ENCODE peak calls at places on chromosomes 11 and 22, in nine cellular contexts. V is stomach, N is GM12891, A is HL-60, D is GM23338, H is prostate gland, Z is Panc1, Y is breast epithelium, U is HCT116. S is an unnamed sample.

GRCh38 chr11:111541209-111542061 is 915 bp downstream of the LAYN start:
- DNase-seq in Y (peak), U (no peak), N (no peak), Z (no peak), D (peak), H (peak), V (no peak), A (no peak), S (no peak)

GRCh38 chr22:26995222-26995621 is 337.8 kb downstream of the MIAT start:
- DNase-seq in U (no peak), H (no peak), A (no peak), Y (no peak), V (no peak), D (no peak), Z (no peak), N (no peak), S (no peak)

GRCh38 chr11:36326524-36327419 is 30.7 kb downstream of the PRR5L start:
- DNase-seq in N (peak), Z (no peak), H (no peak), U (no peak), D (peak), Y (no peak), V (no peak), A (no peak), S (no peak)

GRCh38 chr11:17369094-17369493 is 17.5 kb downstream of the NCR3LG1 start:
- DNase-seq in N (no peak), V (no peak), H (no peak), U (no peak), A (no peak), Y (no peak), Z (no peak), D (no peak), S (no peak)

GRCh38 chr22:29163808-29164207 is 41.9 kb upstream of the EMID1 start:
- DNase-seq in A (no peak), V (no peak), H (no peak), N (no peak), D (no peak), Z (no peak), U (no peak), Y (no peak), S (no peak)

GRCh38 chr11:36452231-36452630 is 57.8 kb downstream of the TRAF6 start:
- DNase-seq in N (no peak), U (no peak), H (no peak), D (no peak), V (no peak), A (peak), Y (no peak), Z (no peak), S (no peak)

GRCh38 chr11:104095791-104096190 is 59.4 kb downstream of the DDI1 start:
- DNase-seq in V (no peak), D (no peak), Z (no peak), U (no peak), Y (no peak), N (no peak), A (no peak), H (no peak), S (no peak)

GRCh38 chr11:1498262-1498661 is 11.7 kb upstream of the MOB2 start:
- DNase-seq in A (no peak), H (no peak), Y (peak), V (no peak), Z (no peak), N (no peak), D (no peak), U (no peak), S (no peak)

GRCh38 chr11:1036303-1036923 is at the start of gene MUC6:
- DNase-seq in Y (no peak), U (no peak), H (no peak), A (no peak), V (peak), Z (no peak), D (peak), N (no peak), S (no peak)

GRCh38 chr22:40193429-40194421 is 16.0 kb downstream of the TNRC6B start:
- DNase-seq in D (peak), N (no peak), V (no peak), Y (no peak), Z (no peak), H (no peak), A (no peak), U (no peak), S (no peak)

GRCh38 chr11:94473177-94473799 is 20.4 kb downstream of the MRE11 start:
- DNase-seq in A (peak), D (peak), N (no peak), V (no peak), Z (no peak), U (no peak), Y (no peak), H (no peak), S (no peak)

GRCh38 chr11:59802639-59803176 is 7.9 kb downstream of the MRPL16 start:
- DNase-seq in Z (peak), A (peak), H (peak), U (peak), V (no peak), N (no peak), Y (no peak), D (peak), S (no peak)

GRCh38 chr11:96116341-96116740 is 192.4 kb upstream of the MTMR2 start:
- DNase-seq in D (no peak), A (no peak), V (no peak), H (no peak), N (no peak), Z (no peak), Y (no peak), U (no peak), S (no peak)

GRCh38 chr11:32448232-32448631 is 12.9 kb upstream of the WT1 start:
- DNase-seq in Z (no peak), H (no peak), N (no peak), V (peak), A (peak), U (peak), D (peak), Y (no peak), S (no peak)

GRCh38 chr22:29827091-29827490 is 11.0 kb downstream of the ASCC2 start:
- DNase-seq in Y (no peak), D (no peak), N (no peak), V (no peak), Z (no peak), A (no peak), H (no peak), U (no peak), S (no peak)

GRCh38 chr22:22702159-22702873 is 57.9 kb downstream of the GGTLC2 start:
- DNase-seq in V (no peak), D (peak), N (no peak), Y (no peak), H (no peak), A (no peak), U (no peak), Z (no peak), S (no peak)

GRCh38 chr22:27799334-27800249 is 2.0 kb downstream of the MN1 start:
- DNase-seq in U (no peak), A (no peak), D (no peak), Y (no peak), N (no peak), Z (no peak), V (peak), H (no peak), S (no peak)

GRCh38 chr22:45271667-45272188 is 13.0 kb upstream of the UPK3A start:
- DNase-seq in Y (no peak), N (no peak), V (peak), U (no peak), D (no peak), H (no peak), A (peak), Z (no peak), S (no peak)

GRCh38 chr11:3950996-3951662 is 95.7 kb downstream of the STIM1 start:
- DNase-seq in Z (no peak), V (no peak), D (peak), N (no peak), A (no peak), Y (no peak), U (no peak), H (no peak), S (no peak)

GRCh38 chr11:134677338-134677948 is 265.4 kb upstream of the B3GAT1 start:
- DNase-seq in Y (no peak), Z (no peak), N (no peak), V (no peak), A (no peak), H (peak), U (no peak), D (no peak), S (no peak)

GRCh38 chr11:841981-842369 is 354 bp downstream of the POLR2L start:
- DNase-seq in A (no peak), U (no peak), Z (no peak), H (no peak), Y (no peak), N (no peak), D (no peak), V (no peak), S (no peak)

GRCh38 chr11:60095477-60096120 is 7.1 kb downstream of the MS4A2 start:
- DNase-seq in N (no peak), Z (no peak), H (no peak), U (no peak), V (no peak), A (no peak), Y (no peak), D (no peak), S (no peak)

GRCh38 chr11:65947603-65948125 is 2.4 kb downstream of the TSGA10IP start:
- DNase-seq in D (no peak), Y (no peak), N (no peak), V (no peak), Z (no peak), A (no peak), H (no peak), U (no peak), S (no peak)

GRCh38 chr11:19536131-19536530 is 176.5 kb upstream of the NAV2 start:
- DNase-seq in V (no peak), H (no peak), D (no peak), A (no peak), Y (no peak), U (no peak), Z (no peak), N (no peak), S (no peak)

GRCh38 chr11:12411806-12412727 is 34.7 kb downstream of the PARVA start:
- DNase-seq in D (peak), N (peak), U (peak), A (peak), Z (no peak), H (no peak), V (peak), Y (no peak), S (peak)

GRCh38 chr22:41401781-41402648 is 20.3 kb downstream of the TEF start:
- DNase-seq in A (no peak), Y (no peak), V (peak), U (no peak), H (peak), Z (no peak), N (no peak), D (no peak), S (no peak)

GRCh38 chr22:24090581-24090980 is 79.5 kb downstream of the CABIN1 start:
- DNase-seq in A (no peak), Z (no peak), U (no peak), N (no peak), Y (no peak), V (no peak), H (no peak), D (no peak), S (no peak)

GRCh38 chr11:121476379-121477032 is 23.7 kb upstream of the SORL1-AS1 start:
- DNase-seq in U (no peak), V (no peak), D (no peak), Z (no peak), Y (no peak), H (peak), A (no peak), N (no peak), S (no peak)

GRCh38 chr11:58805065-58805464 is 39.4 kb downstream of the GLYATL2 start:
- DNase-seq in Z (no peak), N (no peak), D (no peak), A (no peak), Y (no peak), H (no peak), V (no peak), U (no peak), S (no peak)

GRCh38 chr11:11407738-11408084 is 54.7 kb upstream of the CSNK2A3 start:
- DNase-seq in H (no peak), U (no peak), V (no peak), D (no peak), N (no peak), A (no peak), Y (no peak), Z (no peak), S (no peak)

GRCh38 chr22:25021976-25022711 is 69.6 kb downstream of the KIAA1671 start:
- DNase-seq in D (no peak), Z (no peak), U (no peak), A (no peak), Y (no peak), H (no peak), V (no peak), N (no peak), S (no peak)

DNA sequence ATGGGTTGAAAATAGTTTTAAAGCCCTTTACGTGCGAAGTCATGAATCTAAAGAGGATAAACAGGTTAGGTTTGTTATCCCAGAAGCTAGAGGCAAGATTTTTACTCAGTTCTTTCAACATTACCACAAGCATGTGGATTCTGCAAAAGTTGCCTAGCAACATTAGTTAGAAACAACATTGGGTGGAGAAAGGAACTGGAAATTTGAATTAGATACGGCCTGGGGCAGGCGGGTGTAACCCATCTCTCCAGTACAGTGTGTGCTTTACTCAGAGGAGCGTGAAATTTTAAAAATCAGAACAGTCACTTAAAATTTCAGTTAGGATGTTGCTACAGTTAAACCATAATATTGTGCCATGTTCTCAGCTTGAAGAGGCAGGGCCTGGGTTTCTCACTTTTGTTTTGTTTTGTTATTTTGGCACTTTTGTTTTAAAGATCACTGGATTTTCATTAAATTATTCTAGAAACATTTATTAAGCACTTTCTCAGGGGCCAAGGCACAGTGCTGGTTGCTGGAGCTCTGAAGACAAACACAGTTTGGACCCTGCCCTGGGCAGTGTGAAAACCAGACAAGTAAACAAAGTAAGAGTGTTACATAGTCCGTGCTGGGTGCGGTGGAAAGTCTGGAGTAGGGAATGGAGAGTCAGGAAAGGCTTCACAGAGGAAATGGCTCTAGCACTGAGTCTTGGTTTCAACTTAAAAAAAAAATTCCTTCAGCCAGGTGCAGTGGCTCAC is 4.4 kb upstream of the WEE1 start:
- DNase-seq in N (no peak), V (peak), H (peak), Y (peak), A (peak), D (peak), Z (no peak), U (peak), S (no peak)
- TF ChIP-seq POLR2AphosphoS5 in N (no peak), V (peak), H (peak), Y (no peak), A (no peak), D (no peak), Z (no peak), U (no peak), S (no peak)

DNA sequence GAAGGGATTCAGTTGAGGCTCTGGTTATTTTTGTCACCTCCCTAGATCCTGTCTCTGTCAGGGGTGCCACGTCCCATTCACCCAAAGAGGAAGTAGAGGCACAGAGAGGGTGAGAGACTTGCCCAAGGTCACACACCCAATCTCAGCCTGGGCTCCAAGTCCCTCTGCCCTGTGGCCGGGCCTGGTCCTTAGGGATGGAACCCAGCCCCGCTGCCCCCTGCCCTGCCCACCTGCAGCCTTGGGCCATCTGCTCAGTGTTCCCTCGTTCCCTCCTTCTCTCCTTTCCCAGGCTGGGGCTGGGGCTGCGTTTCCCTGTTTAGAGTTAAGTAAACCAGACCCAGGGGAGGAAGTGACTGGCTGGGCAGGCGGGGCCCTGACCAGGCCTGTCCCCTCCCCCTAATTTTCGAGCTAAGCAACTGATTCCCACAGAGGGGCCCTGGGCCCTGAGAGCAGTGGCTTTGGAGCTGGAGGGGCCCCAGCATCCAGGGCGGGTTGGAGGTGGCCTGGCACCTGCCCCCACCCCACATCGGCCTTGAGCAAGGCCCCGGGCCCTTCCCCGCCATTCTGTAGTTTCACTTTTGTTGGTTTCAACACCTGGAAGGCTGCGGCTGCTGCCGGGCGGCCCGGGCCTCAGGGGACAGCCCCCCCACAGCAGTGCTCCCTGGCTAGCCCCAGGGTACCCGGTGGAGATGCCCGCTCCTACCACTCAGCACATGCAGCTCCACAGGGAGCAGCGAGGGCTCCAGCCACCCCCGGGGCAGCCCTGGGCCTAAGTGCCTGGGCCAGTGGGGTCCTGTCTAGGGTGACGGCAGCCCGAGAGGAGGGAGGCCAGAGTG is 1.5 kb downstream of the TCIRG1 start:
- DNase-seq in H (peak), D (peak), U (no peak), Y (no peak), N (peak), Z (no peak), V (peak), A (peak), S (peak)
- TF ChIP-seq POLR2AphosphoS5 in H (peak), D (no peak), U (no peak), Y (no peak), N (no peak), Z (no peak), V (peak), A (peak), S (no peak)

GRCh38 chr11:114179234-114179941 is 116.8 kb upstream of the NNMT start:
- DNase-seq in Y (peak), V (peak), H (peak), D (no peak), A (no peak), U (no peak), Z (no peak), N (no peak), S (no peak)
- TF ChIP-seq POLR2AphosphoS5 in Y (peak), V (peak), H (peak), D (no peak), A (no peak), U (no peak), Z (no peak), N (no peak), S (no peak)

GRCh38 chr11:77074205-77074604 is 7.4 kb downstream of the CAPN5 start:
- DNase-seq in V (peak), H (no peak), Z (no peak), D (no peak), N (no peak), A (no peak), U (no peak), Y (peak), S (no peak)

GRCh38 chr11:77071671-77072605 is 5.2 kb downstream of the CAPN5 start:
- DNase-seq in N (no peak), U (no peak), Y (peak), A (peak), V (peak), Z (no peak), H (no peak), D (no peak), S (no peak)

GRCh38 chr11:77072851-77073327 is 6.1 kb downstream of the CAPN5 start:
- DNase-seq in Y (peak), Z (no peak), N (no peak), A (no peak), U (no peak), V (peak), H (no peak), D (no peak), S (peak)

GRCh38 chr11:77074626-77075221 is 8.0 kb downstream of the CAPN5 start:
- DNase-seq in Y (peak), H (no peak), Z (no peak), U (no peak), A (no peak), V (peak), N (no peak), D (no peak), S (no peak)

DNA sequence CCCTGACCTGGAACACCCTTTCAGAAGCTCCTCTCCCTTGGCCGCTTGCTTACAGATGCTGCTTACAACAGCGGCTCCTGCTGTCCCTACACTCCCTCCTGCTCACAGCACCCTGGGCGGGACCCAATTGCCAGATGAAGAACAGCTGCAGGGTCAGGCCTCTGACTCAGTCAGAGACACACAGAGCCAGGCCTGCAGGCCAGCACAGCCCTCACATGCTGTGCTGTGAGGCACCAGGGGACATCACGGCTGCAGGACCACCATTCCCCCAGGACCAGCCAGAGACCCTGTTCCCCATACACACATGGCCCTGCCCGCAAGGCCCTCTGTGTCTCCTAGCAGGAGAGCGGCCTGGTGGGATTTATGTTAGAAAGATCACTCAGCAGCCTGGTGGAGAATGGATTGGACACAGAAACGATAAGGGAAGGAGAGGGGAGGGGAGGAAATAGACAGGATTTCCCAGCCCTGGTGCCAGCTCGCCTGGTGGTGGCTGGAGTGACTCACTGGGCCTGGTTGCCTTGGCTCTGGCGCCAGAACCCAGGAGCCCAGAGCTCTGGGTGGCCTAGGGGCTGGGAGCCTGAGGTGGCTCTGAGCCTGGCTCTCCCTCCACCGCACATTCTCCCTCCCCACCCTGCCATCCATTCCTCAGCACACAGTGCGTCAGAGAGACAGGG is 6.7 kb downstream of the CAPN5 start:
- DNase-seq in Z (no peak), D (no peak), U (peak), Y (peak), V (peak), N (no peak), H (peak), A (no peak), S (peak)
- TF ChIP-seq POLR2AphosphoS5 in Z (no peak), D (no peak), U (no peak), Y (no peak), V (peak), N (no peak), H (peak), A (no peak), S (no peak)

S was measured in GM12892.